ENCODE peak calls at places on chromosomes 4 and X, in four cellular contexts. V, F, U and I are unnamed samples.

GRCh38 chr4:54658321-54659093 is 750 bp downstream of the KIT start:
- DNase-seq in V (peak; percentile 61), F (peak; percentile 47), U (peak; percentile 46), I (no peak)

GRCh38 chrX:3518870-3519269 is 172.4 kb upstream of the MXRA5 start:
- DNase-seq in V (no peak), F (no peak), U (peak; percentile 66), I (no peak)

GRCh38 chr4:112075129-112075753 is 70.0 kb upstream of the FAM241A start:
- DNase-seq in V (no peak), F (no peak), U (no peak), I (no peak)

GRCh38 chrX:110120025-110120424 is 117.1 kb downstream of the TMEM164 start:
- DNase-seq in V (no peak), F (no peak), U (no peak), I (no peak)

GRCh38 chrX:141936080-141936479 is 32.4 kb downstream of the MAGEC1 start:
- DNase-seq in V (no peak), F (no peak), U (no peak), I (no peak)

GRCh38 chr4:15198070-15198727 is 195.9 kb downstream of the CPEB2 start:
- DNase-seq in V (no peak), F (no peak), U (no peak), I (no peak)

GRCh38 chr4:148090503-148091476 is 351.4 kb downstream of the NR3C2 start:
- DNase-seq in V (no peak), F (no peak), U (no peak), I (no peak)

GRCh38 chr4:165481458-165481857 is 102.7 kb downstream of the CPE start:
- DNase-seq in V (no peak), F (no peak), U (no peak), I (no peak)

GRCh38 chrX:48598645-48599044 is 1.4 kb downstream of the WDR13 start:
- DNase-seq in V (no peak), F (no peak), U (no peak), I (no peak)

GRCh38 chr4:4754641-4755040 is 104.8 kb upstream of the MSX1 start:
- DNase-seq in V (no peak), F (no peak), U (no peak), I (no peak)

GRCh38 chr4:20645231-20645630 is 55.0 kb upstream of the PACRGL start:
- DNase-seq in V (no peak), F (no peak), U (no peak), I (no peak)

GRCh38 chr4:87268401-87268800 is 48.0 kb upstream of the KLHL8 start:
- DNase-seq in V (no peak), F (no peak), U (no peak), I (no peak)

GRCh38 chr4:40576651-40577480 is 52.8 kb downstream of the RBM47 start:
- DNase-seq in V (peak; percentile 91), F (peak; percentile 75), U (peak; percentile 79), I (peak; percentile 8)

GRCh38 chrX:3514996-3515395 is 168.5 kb upstream of the MXRA5 start:
- DNase-seq in V (no peak), F (no peak), U (no peak), I (no peak)

GRCh38 chrX:44474410-44474809 is 68.2 kb downstream of the FUNDC1 start:
- DNase-seq in V (peak; percentile 58), F (peak; percentile 28), U (no peak), I (no peak)

GRCh38 chr4:157572291-157572690 is 351.8 kb downstream of the GRIA2 start:
- DNase-seq in V (no peak), F (no peak), U (no peak), I (no peak)

GRCh38 chr4:16443504-16444088 is 217.3 kb upstream of the TAPT1 start:
- DNase-seq in V (no peak), F (no peak), U (no peak), I (no peak)

GRCh38 chr4:31557444-31557843 is 837.3 kb downstream of the PCDH7 start:
- DNase-seq in V (no peak), F (no peak), U (no peak), I (no peak)

GRCh38 chr4:104420766-104421165 is 73.9 kb downstream of the CXXC4 start:
- DNase-seq in V (no peak), F (no peak), U (no peak), I (no peak)
- H3K4me3 ChIP-seq in V (no peak overlapping the region), F (no peak overlapping the region), U (no peak overlapping the region), I (no peak overlapping the region)

GRCh38 chrX:81121513-81122363 is 80.0 kb downstream of the HMGN5 start:
- DNase-seq in V (peak; percentile 92), F (peak; percentile 80), U (peak; percentile 89), I (peak; percentile 30)

GRCh38 chrX:81120270-81120935 is 81.3 kb downstream of the HMGN5 start:
- DNase-seq in V (no peak), F (no peak), U (no peak), I (no peak)

DNA sequence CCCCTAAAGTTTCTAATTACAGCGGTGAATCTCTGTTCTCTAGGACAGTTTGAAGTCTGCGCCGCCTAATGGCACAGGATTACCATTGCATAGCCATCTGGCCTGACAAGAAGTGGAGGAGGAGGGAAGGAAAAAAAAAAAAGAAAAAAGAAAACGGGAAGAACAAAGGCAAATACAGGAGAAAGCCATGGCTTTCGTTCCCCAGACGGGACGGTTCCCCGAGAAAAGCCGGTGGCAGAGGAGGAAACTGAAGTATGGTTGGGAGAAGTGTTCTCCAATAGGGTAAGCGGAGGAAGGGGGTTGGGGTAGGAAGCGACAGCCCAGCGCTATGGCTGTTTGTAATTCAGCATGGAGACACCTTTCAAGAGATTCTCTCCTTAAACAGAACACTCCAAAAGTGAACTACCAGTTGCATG is 80.8 kb downstream of the HMGN5 start:
- DNase-seq in V (peak; percentile 47), F (peak; percentile 20), U (peak; percentile 23), I (no peak)
- H3K27ac ChIP-seq in V (no peak overlapping the region), F (peak overlapping the region; percentile 46), U (peak overlapping the region; percentile 37), I (peak overlapping the region; percentile 82)

GRCh38 chr4:1712216-1713002 is at the start of gene SLBP:
- DNase-seq in V (peak; percentile 99), F (peak; percentile 96), U (peak; percentile 96), I (peak; percentile 90)
- TF ChIP-seq POLR2A in V (peak; percentile 96), F (peak; percentile 5), U (peak; percentile 5), I (peak; percentile 53)

DNA sequence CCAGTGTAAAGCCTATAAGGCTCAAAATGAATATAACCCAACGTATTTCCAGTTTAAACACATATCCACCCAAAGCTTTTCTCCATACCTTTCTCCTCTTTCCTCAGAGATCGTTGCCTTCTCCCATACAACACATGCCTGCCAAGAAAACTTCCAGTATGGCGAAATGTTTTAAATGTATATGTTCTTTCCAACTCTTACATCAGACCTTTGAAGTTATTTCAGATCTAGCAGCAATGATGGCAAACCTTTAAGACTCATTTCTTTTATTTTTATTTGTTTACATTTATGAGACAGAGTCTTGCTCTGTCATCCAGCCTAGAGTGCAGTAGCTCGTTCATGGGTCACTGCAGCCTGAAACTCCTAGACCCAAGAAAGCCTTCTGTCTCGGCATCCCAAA is 265.4 kb downstream of the BMPR1B start:
- DNase-seq in V (no peak), F (no peak), U (no peak), I (no peak)
- H3K4me3 ChIP-seq in V (no peak overlapping the region), F (no peak overlapping the region), U (no peak overlapping the region), I (no peak overlapping the region)

DNA sequence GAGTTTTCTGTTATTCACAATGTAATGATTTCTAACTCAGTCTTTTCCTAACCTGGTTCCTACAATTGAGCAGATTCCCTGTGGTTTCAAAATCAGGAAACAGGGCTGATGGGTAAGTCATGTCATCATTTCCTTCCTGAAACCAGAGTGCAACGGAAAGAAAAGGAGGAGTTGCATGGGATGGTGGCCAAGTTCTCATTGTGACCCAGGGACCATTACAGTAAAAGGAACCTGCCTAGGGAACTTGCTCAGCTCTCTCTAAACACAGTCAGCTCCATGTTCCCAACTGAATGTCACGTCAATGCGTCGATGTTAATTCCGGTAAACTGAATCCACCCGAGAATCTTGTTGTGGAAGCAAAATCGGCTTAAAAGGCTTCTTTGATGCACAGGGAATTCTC is 51.2 kb downstream of the LGI2 start:
- DNase-seq in V (peak; percentile 60), F (no peak), U (peak; percentile 72), I (no peak)
- H3K27ac ChIP-seq in V (peak overlapping the region; percentile 42), F (peak overlapping the region; percentile 62), U (peak overlapping the region; percentile 66), I (peak overlapping the region; percentile 63)

GRCh38 chrX:138001219-138001618 is 435.3 kb downstream of the ZIC3 start:
- DNase-seq in V (no peak), F (no peak), U (no peak), I (no peak)
- TF ChIP-seq POLR2A in V (no peak), F (no peak), U (no peak), I (no peak)